ENCODE peak calls at places on chromosomes 13 and 19, in five cellular contexts. P, F, O, Q and Z are unnamed samples.

GRCh38 chr13:91211548-91211947 is 135.9 kb upstream of the MIR17HG start:
- DNase-seq in P (no peak), O (no peak), Q (no peak), F (no peak), Z (no peak)

GRCh38 chr19:33125929-33126388 is 6.0 kb upstream of the WDR88 start:
- DNase-seq in Q (peak), P (peak), O (peak), F (peak), Z (peak)

GRCh38 chr19:1172353-1173159 is 1.5 kb downstream of the SBNO2 start:
- DNase-seq in Q (peak), P (peak), F (peak), O (no peak), Z (peak)

GRCh38 chr13:42650470-42650869 is 76.5 kb downstream of the TNFSF11 start:
- DNase-seq in Q (no peak), F (no peak), P (no peak), O (no peak), Z (no peak)

GRCh38 chr13:99629641-99630040 is 128.4 kb downstream of the TM9SF2 start:
- DNase-seq in Q (no peak), O (no peak), P (no peak), F (no peak), Z (no peak)

GRCh38 chr19:56107626-56108351 is 13.3 kb downstream of the ZNF787 start:
- DNase-seq in P (no peak), O (no peak), F (no peak), Q (peak), Z (no peak)

GRCh38 chr13:30906411-30906990 is 430 bp downstream of the MEDAG start:
- DNase-seq in P (no peak), O (no peak), F (no peak), Q (no peak), Z (peak)

GRCh38 chr13:98301721-98302120 is 124.7 kb upstream of the RNF113B start:
- DNase-seq in O (no peak), Q (no peak), F (no peak), P (no peak), Z (no peak)

GRCh38 chr19:32677657-32678056 is 2.0 kb downstream of the RGS9BP start:
- DNase-seq in O (no peak), P (no peak), Q (no peak), F (no peak), Z (peak)

GRCh38 chr19:16367269-16367683 is 42.6 kb downstream of the KLF2 start:
- DNase-seq in F (no peak), P (no peak), O (peak), Q (no peak), Z (peak)

GRCh38 chr13:46134961-46135522 is 30.2 kb upstream of the CPB2 start:
- DNase-seq in P (peak), F (no peak), O (no peak), Q (peak), Z (no peak)

GRCh38 chr13:67223742-67224141 is 6.4 kb downstream of the PCDH9 start:
- DNase-seq in Q (no peak), F (no peak), O (no peak), P (no peak), Z (no peak)

GRCh38 chr13:64553411-64554129 is 2676.6 kb downstream of the PCDH9 start:
- DNase-seq in F (no peak), O (no peak), P (peak), Q (no peak), Z (no peak)

GRCh38 chr13:114152831-114153371 is 20.5 kb upstream of the RASA3 start:
- DNase-seq in P (no peak), O (no peak), Q (no peak), F (no peak), Z (no peak)

GRCh38 chr13:24261566-24261965 is 47.8 kb upstream of the C1QTNF9 start:
- DNase-seq in P (no peak), Q (no peak), O (peak), F (no peak), Z (no peak)

GRCh38 chr19:47275866-47276461 is 1.3 kb downstream of the INAFM1 start:
- DNase-seq in O (no peak), Q (no peak), P (no peak), F (no peak), Z (peak)

GRCh38 chr13:73215807-73216206 is 157.0 kb downstream of the KLF5 start:
- DNase-seq in P (peak), Q (peak), O (no peak), F (no peak), Z (no peak)

GRCh38 chr19:18433039-18433691 is 4.8 kb downstream of the ISYNA1 start:
- DNase-seq in Q (no peak), O (no peak), P (no peak), F (no peak), Z (peak)

GRCh38 chr19:28296506-28296905 is 916.4 kb downstream of the UQCRFS1 start:
- DNase-seq in Q (no peak), F (no peak), P (no peak), O (no peak), Z (no peak)

GRCh38 chr13:114035583-114036501 is 62.0 kb upstream of the C13orf46 start:
- DNase-seq in O (no peak), P (no peak), F (no peak), Q (no peak), Z (peak)

GRCh38 chr19:4972509-4973230 is 3.8 kb downstream of the KDM4B start:
- DNase-seq in O (no peak), P (peak), Q (no peak), F (no peak), Z (no peak)

GRCh38 chr19:18208098-18208951 is 4.5 kb upstream of the RAB3A start:
- DNase-seq in F (peak), Q (no peak), P (peak), O (peak), Z (peak)

GRCh38 chr19:30070970-30071632 is 129.1 kb downstream of the URI1 start:
- DNase-seq in O (no peak), P (no peak), Q (no peak), F (no peak), Z (peak)

GRCh38 chr19:36436531-36436930 is 18.1 kb upstream of the ZFP82 start:
- DNase-seq in Q (no peak), F (no peak), O (no peak), P (peak), Z (no peak)

GRCh38 chr19:47698631-47699359 is 14.4 kb upstream of the EHD2 start:
- DNase-seq in P (no peak), F (no peak), Q (no peak), O (no peak), Z (no peak)

GRCh38 chr19:57324992-57325391 is 4.7 kb downstream of the ZNF543 start:
- DNase-seq in P (no peak), Q (no peak), O (no peak), F (no peak), Z (no peak)